ENCODE peak calls at places on chromosomes 11 and 22, in eight cellular contexts. One of them, this sample, is unnamed.

GRCh38 chr11:61769169-61769920 is 16.9 kb downstream of the MYRF start:
- DNase-seq in transverse colon: no peak
- DNase-seq in LNCaP clone FGC: no peak
- DNase-seq in fibroblast of lung: peak
- DNase-seq in AG09309: no peak
- DNase-seq in skeletal muscle cell: no peak
- DNase-seq in cardiac fibroblast: no peak
- DNase-seq in fibroblast of villous mesenchyme: peak
- DNase-seq in this sample: no peak

GRCh38 chr22:44191036-44191454 is 10.3 kb downstream of the PARVG start:
- DNase-seq in transverse colon: no peak
- DNase-seq in LNCaP clone FGC: no peak
- DNase-seq in fibroblast of lung: peak
- DNase-seq in AG09309: no peak
- DNase-seq in skeletal muscle cell: no peak
- DNase-seq in cardiac fibroblast: peak
- DNase-seq in fibroblast of villous mesenchyme: no peak
- DNase-seq in this sample: no peak

GRCh38 chr11:64607381-64608259 is 16.6 kb downstream of the SLC22A12 start:
- DNase-seq in transverse colon: no peak
- DNase-seq in LNCaP clone FGC: no peak
- DNase-seq in fibroblast of lung: peak
- DNase-seq in AG09309: no peak
- DNase-seq in skeletal muscle cell: no peak
- DNase-seq in cardiac fibroblast: peak
- DNase-seq in fibroblast of villous mesenchyme: peak
- DNase-seq in this sample: peak

GRCh38 chr22:32469799-32470212 is 4.8 kb upstream of the FBXO7 start:
- DNase-seq in transverse colon: peak
- DNase-seq in LNCaP clone FGC: no peak
- DNase-seq in fibroblast of lung: peak
- DNase-seq in AG09309: peak
- DNase-seq in skeletal muscle cell: peak
- DNase-seq in cardiac fibroblast: peak
- DNase-seq in fibroblast of villous mesenchyme: peak
- DNase-seq in this sample: no peak

GRCh38 chr11:73314121-73314948 is 6.3 kb downstream of the ARHGEF17 start:
- DNase-seq in transverse colon: peak
- DNase-seq in LNCaP clone FGC: no peak
- DNase-seq in fibroblast of lung: peak
- DNase-seq in AG09309: no peak
- DNase-seq in skeletal muscle cell: no peak
- DNase-seq in cardiac fibroblast: peak
- DNase-seq in fibroblast of villous mesenchyme: peak
- DNase-seq in this sample: peak

GRCh38 chr11:62004473-62004872 is 37.0 kb upstream of the FTH1 start:
- DNase-seq in transverse colon: peak
- DNase-seq in LNCaP clone FGC: no peak
- DNase-seq in fibroblast of lung: peak
- DNase-seq in AG09309: peak
- DNase-seq in skeletal muscle cell: peak
- DNase-seq in cardiac fibroblast: peak
- DNase-seq in fibroblast of villous mesenchyme: peak
- DNase-seq in this sample: no peak

GRCh38 chr22:27588273-27588672 is 213.3 kb downstream of the MN1 start:
- DNase-seq in transverse colon: no peak
- DNase-seq in LNCaP clone FGC: no peak
- DNase-seq in fibroblast of lung: no peak
- DNase-seq in AG09309: no peak
- DNase-seq in skeletal muscle cell: no peak
- DNase-seq in cardiac fibroblast: no peak
- DNase-seq in fibroblast of villous mesenchyme: no peak
- DNase-seq in this sample: no peak

GRCh38 chr11:88402192-88402715 is 64.7 kb upstream of the CTSC start:
- DNase-seq in transverse colon: no peak
- DNase-seq in LNCaP clone FGC: no peak
- DNase-seq in fibroblast of lung: peak
- DNase-seq in AG09309: peak
- DNase-seq in skeletal muscle cell: peak
- DNase-seq in cardiac fibroblast: peak
- DNase-seq in fibroblast of villous mesenchyme: peak
- DNase-seq in this sample: peak

GRCh38 chr11:69425895-69426544 is 55.4 kb upstream of the LINC01488 start:
- DNase-seq in transverse colon: no peak
- DNase-seq in LNCaP clone FGC: no peak
- DNase-seq in fibroblast of lung: no peak
- DNase-seq in AG09309: no peak
- DNase-seq in skeletal muscle cell: no peak
- DNase-seq in cardiac fibroblast: no peak
- DNase-seq in fibroblast of villous mesenchyme: no peak
- DNase-seq in this sample: no peak

GRCh38 chr11:43837879-43838278 is 42.8 kb upstream of the ALKBH3 start:
- DNase-seq in transverse colon: no peak
- DNase-seq in LNCaP clone FGC: no peak
- DNase-seq in fibroblast of lung: no peak
- DNase-seq in AG09309: no peak
- DNase-seq in skeletal muscle cell: no peak
- DNase-seq in cardiac fibroblast: no peak
- DNase-seq in fibroblast of villous mesenchyme: no peak
- DNase-seq in this sample: no peak

GRCh38 chr22:46577361-46578249 is 40.2 kb upstream of the CELSR1 start:
- DNase-seq in transverse colon: peak
- DNase-seq in LNCaP clone FGC: no peak
- DNase-seq in fibroblast of lung: no peak
- DNase-seq in AG09309: no peak
- DNase-seq in skeletal muscle cell: no peak
- DNase-seq in cardiac fibroblast: no peak
- DNase-seq in fibroblast of villous mesenchyme: no peak
- DNase-seq in this sample: no peak

GRCh38 chr22:46578251-46578823 is 40.9 kb upstream of the CELSR1 start:
- DNase-seq in transverse colon: no peak
- DNase-seq in LNCaP clone FGC: no peak
- DNase-seq in fibroblast of lung: no peak
- DNase-seq in AG09309: no peak
- DNase-seq in skeletal muscle cell: no peak
- DNase-seq in cardiac fibroblast: no peak
- DNase-seq in fibroblast of villous mesenchyme: no peak
- DNase-seq in this sample: no peak

GRCh38 chr22:46580940-46581579 is 39.1 kb upstream of the GRAMD4 start:
- DNase-seq in transverse colon: no peak
- DNase-seq in LNCaP clone FGC: no peak
- DNase-seq in fibroblast of lung: no peak
- DNase-seq in AG09309: no peak
- DNase-seq in skeletal muscle cell: no peak
- DNase-seq in cardiac fibroblast: no peak
- DNase-seq in fibroblast of villous mesenchyme: no peak
- DNase-seq in this sample: no peak

GRCh38 chr22:46579751-46580449 is 40.3 kb upstream of the GRAMD4 start:
- DNase-seq in transverse colon: no peak
- DNase-seq in LNCaP clone FGC: no peak
- DNase-seq in fibroblast of lung: no peak
- DNase-seq in AG09309: no peak
- DNase-seq in skeletal muscle cell: no peak
- DNase-seq in cardiac fibroblast: no peak
- DNase-seq in fibroblast of villous mesenchyme: no peak
- DNase-seq in this sample: peak

DNA sequence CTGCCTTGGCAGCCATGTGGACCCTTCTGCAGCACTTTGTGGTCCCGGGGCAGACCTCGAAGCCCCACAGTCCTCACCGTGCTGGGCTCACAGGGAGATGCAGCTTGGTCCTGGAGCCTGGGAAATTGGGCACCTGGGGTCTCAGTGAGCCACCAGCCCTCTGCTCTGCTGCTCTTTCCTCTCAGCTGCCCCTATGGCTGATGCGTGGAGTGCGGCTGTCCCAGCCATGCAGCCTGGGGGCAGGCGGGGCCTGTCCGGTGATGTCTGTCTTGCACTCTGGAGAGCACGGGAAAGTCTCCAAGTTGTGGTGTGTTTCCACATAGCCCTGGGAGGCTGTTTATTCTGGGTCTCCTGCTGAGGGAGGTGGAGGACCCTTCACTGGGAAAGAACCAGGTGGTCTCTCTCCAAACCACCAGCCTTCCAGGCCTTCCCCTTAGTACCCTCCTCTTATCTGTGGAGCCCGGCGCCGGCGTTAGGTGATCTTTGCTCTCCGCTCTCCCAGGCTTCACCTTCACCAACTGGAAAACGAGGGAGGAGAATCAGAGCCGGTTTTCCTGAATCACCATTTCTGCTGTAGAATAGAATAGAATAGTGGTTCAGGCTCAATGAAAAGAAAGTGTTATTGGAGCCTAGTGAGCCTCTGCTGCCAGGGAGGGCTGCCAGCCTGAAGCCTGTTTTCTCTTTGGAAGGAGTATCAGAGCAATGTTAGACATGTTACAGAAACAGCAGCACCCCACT is 41.2 kb upstream of the GRAMD4 start:
- DNase-seq in transverse colon: peak
- DNase-seq in LNCaP clone FGC: no peak
- DNase-seq in fibroblast of lung: peak
- DNase-seq in AG09309: no peak
- DNase-seq in skeletal muscle cell: no peak
- DNase-seq in cardiac fibroblast: no peak
- DNase-seq in fibroblast of villous mesenchyme: peak
- DNase-seq in this sample: peak
- H3K4me3 ChIP-seq in transverse colon: peak
- H3K4me3 ChIP-seq in LNCaP clone FGC: no peak
- H3K4me3 ChIP-seq in fibroblast of lung: no peak
- H3K4me3 ChIP-seq in AG09309: no peak
- H3K4me3 ChIP-seq in skeletal muscle cell: no peak
- H3K4me3 ChIP-seq in cardiac fibroblast: no peak
- H3K4me3 ChIP-seq in fibroblast of villous mesenchyme: peak
- H3K4me3 ChIP-seq in this sample: no peak

GRCh38 chr11:15145151-15145550 is 30.4 kb downstream of the INSC start:
- DNase-seq in transverse colon: no peak
- DNase-seq in LNCaP clone FGC: no peak
- DNase-seq in fibroblast of lung: no peak
- DNase-seq in AG09309: no peak
- DNase-seq in skeletal muscle cell: no peak
- DNase-seq in cardiac fibroblast: no peak
- DNase-seq in fibroblast of villous mesenchyme: no peak
- DNase-seq in this sample: no peak

GRCh38 chr11:15141381-15141780 is 26.7 kb downstream of the INSC start:
- DNase-seq in transverse colon: no peak
- DNase-seq in LNCaP clone FGC: no peak
- DNase-seq in fibroblast of lung: no peak
- DNase-seq in AG09309: no peak
- DNase-seq in skeletal muscle cell: no peak
- DNase-seq in cardiac fibroblast: no peak
- DNase-seq in fibroblast of villous mesenchyme: no peak
- DNase-seq in this sample: no peak

GRCh38 chr11:15145635-15146034 is 30.9 kb downstream of the INSC start:
- DNase-seq in transverse colon: peak
- DNase-seq in LNCaP clone FGC: no peak
- DNase-seq in fibroblast of lung: no peak
- DNase-seq in AG09309: no peak
- DNase-seq in skeletal muscle cell: no peak
- DNase-seq in cardiac fibroblast: no peak
- DNase-seq in fibroblast of villous mesenchyme: no peak
- DNase-seq in this sample: no peak

GRCh38 chr11:15142838-15143237 is 28.1 kb downstream of the INSC start:
- DNase-seq in transverse colon: no peak
- DNase-seq in LNCaP clone FGC: no peak
- DNase-seq in fibroblast of lung: no peak
- DNase-seq in AG09309: no peak
- DNase-seq in skeletal muscle cell: no peak
- DNase-seq in cardiac fibroblast: no peak
- DNase-seq in fibroblast of villous mesenchyme: no peak
- DNase-seq in this sample: no peak

DNA sequence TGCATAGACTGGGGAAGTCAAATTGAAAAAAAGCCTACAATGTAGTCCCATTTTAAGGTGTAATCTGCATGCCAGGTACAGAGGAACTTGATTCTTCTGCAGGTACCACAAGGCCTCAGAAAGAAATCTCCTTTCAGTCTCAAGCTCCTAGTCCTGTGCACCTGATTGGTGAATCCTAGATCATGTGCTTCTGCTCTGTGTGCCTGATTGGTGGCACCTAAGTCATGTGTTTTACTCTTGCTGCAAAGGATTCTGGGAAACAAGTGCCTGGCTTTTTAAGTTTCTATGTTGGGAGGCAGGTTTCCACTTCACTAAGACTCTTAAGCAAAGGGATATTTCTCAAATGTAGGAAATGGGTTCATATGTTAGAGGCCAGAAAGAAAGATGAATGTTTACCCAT is 29.1 kb downstream of the INSC start:
- DNase-seq in transverse colon: no peak
- DNase-seq in LNCaP clone FGC: no peak
- DNase-seq in fibroblast of lung: no peak
- DNase-seq in AG09309: no peak
- DNase-seq in skeletal muscle cell: no peak
- DNase-seq in cardiac fibroblast: no peak
- DNase-seq in fibroblast of villous mesenchyme: no peak
- DNase-seq in this sample: no peak
- H3K4me3 ChIP-seq in transverse colon: no peak
- H3K4me3 ChIP-seq in LNCaP clone FGC: no peak
- H3K4me3 ChIP-seq in fibroblast of lung: no peak
- H3K4me3 ChIP-seq in AG09309: no peak
- H3K4me3 ChIP-seq in skeletal muscle cell: no peak
- H3K4me3 ChIP-seq in cardiac fibroblast: no peak
- H3K4me3 ChIP-seq in fibroblast of villous mesenchyme: no peak
- H3K4me3 ChIP-seq in this sample: no peak

DNA sequence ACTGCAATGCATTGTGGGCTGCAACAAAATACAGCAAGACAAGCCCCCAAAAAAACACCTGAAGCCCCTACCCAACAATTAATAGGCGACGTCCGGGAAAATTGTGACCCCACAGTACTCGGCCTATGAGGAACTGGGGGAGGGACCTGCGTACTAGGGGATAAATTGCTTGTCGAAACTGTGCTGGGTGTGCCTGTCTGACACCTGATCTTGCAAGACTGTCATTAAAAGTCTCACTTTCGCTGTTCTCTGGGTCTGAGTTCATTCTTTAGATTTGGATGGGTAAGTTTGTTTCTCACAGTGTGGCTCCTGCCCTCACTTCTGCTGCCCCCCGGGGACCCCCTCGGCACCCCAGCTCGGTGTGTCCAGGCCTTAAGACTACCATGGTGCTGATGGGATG is 15.2 kb downstream of the TANGO2 start:
- DNase-seq in transverse colon: no peak
- DNase-seq in LNCaP clone FGC: no peak
- DNase-seq in fibroblast of lung: no peak
- DNase-seq in AG09309: no peak
- DNase-seq in skeletal muscle cell: no peak
- DNase-seq in cardiac fibroblast: no peak
- DNase-seq in fibroblast of villous mesenchyme: no peak
- DNase-seq in this sample: no peak
- H3K4me3 ChIP-seq in transverse colon: no peak
- H3K4me3 ChIP-seq in LNCaP clone FGC: no peak
- H3K4me3 ChIP-seq in fibroblast of lung: no peak
- H3K4me3 ChIP-seq in AG09309: no peak
- H3K4me3 ChIP-seq in skeletal muscle cell: no peak
- H3K4me3 ChIP-seq in cardiac fibroblast: no peak
- H3K4me3 ChIP-seq in fibroblast of villous mesenchyme: no peak
- H3K4me3 ChIP-seq in this sample: no peak

GRCh38 chr22:25930710-25931353 is 188.8 kb downstream of the MYO18B start:
- DNase-seq in transverse colon: no peak
- DNase-seq in LNCaP clone FGC: no peak
- DNase-seq in fibroblast of lung: no peak
- DNase-seq in AG09309: no peak
- DNase-seq in skeletal muscle cell: no peak
- DNase-seq in cardiac fibroblast: no peak
- DNase-seq in fibroblast of villous mesenchyme: no peak
- DNase-seq in this sample: no peak
- H3K4me3 ChIP-seq in transverse colon: no peak
- H3K4me3 ChIP-seq in LNCaP clone FGC: no peak
- H3K4me3 ChIP-seq in fibroblast of lung: no peak
- H3K4me3 ChIP-seq in AG09309: no peak
- H3K4me3 ChIP-seq in skeletal muscle cell: no peak
- H3K4me3 ChIP-seq in cardiac fibroblast: no peak
- H3K4me3 ChIP-seq in fibroblast of villous mesenchyme: no peak
- H3K4me3 ChIP-seq in this sample: no peak

This sample was measured in thyroid gland.